ENCODE peak calls at places on chromosomes 2 and 18, in four cellular contexts. F, V, L and Y are unnamed samples.
A peak's percentile ranks its signal among the peaks of the same experiment; 100 is the strongest.

GRCh38 chr2:97348265-97348664 is 235.3 kb downstream of the ANKRD36 start:
- DNase-seq in F (no peak), V (peak; percentile 57), L (no peak), Y (no peak)

GRCh38 chr2:72623481-72623880 is 202.4 kb downstream of the EXOC6B start:
- DNase-seq in F (no peak), V (no peak), L (no peak), Y (no peak)

GRCh38 chr2:46367286-46367685 is 70.1 kb downstream of the EPAS1 start:
- DNase-seq in F (no peak), V (no peak), L (no peak), Y (no peak)

GRCh38 chr2:224668123-224668909 is 47.8 kb downstream of the CCDC195 start:
- DNase-seq in F (no peak), V (no peak), L (no peak), Y (no peak)

GRCh38 chr2:235542728-235543125 is 48.9 kb downstream of the AGAP1 start:
- DNase-seq in F (no peak), V (peak; percentile 80), L (peak; percentile 47), Y (peak; percentile 20)

GRCh38 chr2:232315049-232315922 is 63.3 kb upstream of the ALPP start:
- DNase-seq in F (no peak), V (no peak), L (no peak), Y (no peak)

GRCh38 chr2:239263937-239264837 is 136.6 kb downstream of the HDAC4 start:
- DNase-seq in F (no peak), V (no peak), L (no peak), Y (no peak)

GRCh38 chr2:181675241-181675640 is 5.1 kb downstream of the NEUROD1 start:
- DNase-seq in F (no peak), V (no peak), L (no peak), Y (no peak)

GRCh38 chr2:161077367-161078210 is 82.6 kb upstream of the TANK start:
- DNase-seq in F (no peak), V (no peak), L (no peak), Y (no peak)

GRCh38 chr18:78704960-78705600 is 274.5 kb upstream of the SALL3 start:
- DNase-seq in F (no peak), V (no peak), L (no peak), Y (no peak)

GRCh38 chr18:30457156-30457555 is 585.4 kb downstream of the DSC3 start:
- DNase-seq in F (no peak), V (no peak), L (no peak), Y (no peak)

GRCh38 chr18:56711706-56712445 is 60.7 kb downstream of the WDR7 start:
- DNase-seq in F (no peak), V (no peak), L (no peak), Y (no peak)

GRCh38 chr2:41933585-41934322 is 114.1 kb upstream of the PKDCC start:
- DNase-seq in F (no peak), V (no peak), L (no peak), Y (no peak)

DNA sequence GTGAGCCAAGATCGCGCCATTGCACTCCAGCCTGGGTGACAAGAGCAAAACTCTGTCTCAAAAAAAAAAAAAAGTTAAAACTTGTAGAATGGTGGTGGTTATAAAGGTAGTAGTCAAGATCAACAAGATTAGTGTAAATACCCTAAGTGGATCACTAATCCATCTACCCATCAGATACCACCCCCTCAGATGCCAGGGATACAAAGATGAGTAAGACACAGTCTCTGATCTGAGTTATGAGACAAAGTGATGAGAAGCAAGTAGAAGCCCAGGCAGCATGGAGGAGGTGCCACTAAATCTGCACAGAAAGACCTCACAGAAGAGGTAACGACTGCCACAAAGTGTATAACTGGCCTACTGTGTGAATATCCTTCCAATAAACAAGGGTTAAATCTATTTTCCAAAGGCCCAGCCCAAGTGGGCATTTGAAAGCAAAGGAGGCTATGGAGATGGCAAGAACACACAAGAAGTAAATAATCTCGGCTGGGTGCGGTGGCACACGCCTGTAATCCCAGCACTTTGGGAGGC is 20.2 kb downstream of the NFE2L2 start:
- DNase-seq in F (no peak), V (no peak), L (no peak), Y (no peak)
- TF ChIP-seq CTCF in F (no peak), V (no peak), L (no peak), Y (no peak)

GRCh38 chr2:3535794-3536681 is 16.7 kb upstream of the ADI1 start:
- DNase-seq in F (peak; percentile 32), V (no peak), L (no peak), Y (no peak)

GRCh38 chr2:3539836-3540235 is 18.3 kb downstream of the RNASEH1 start:
- DNase-seq in F (no peak), V (no peak), L (no peak), Y (no peak)

GRCh38 chr2:3534251-3534814 is 15.0 kb upstream of the ADI1 start:
- DNase-seq in F (no peak), V (no peak), L (no peak), Y (no peak)

GRCh38 chr2:3535467-3535793 is 16.1 kb upstream of the ADI1 start:
- DNase-seq in F (no peak), V (no peak), L (no peak), Y (no peak)

GRCh38 chr2:3536682-3537632 is 17.6 kb upstream of the ADI1 start:
- DNase-seq in F (peak; percentile 39), V (peak; percentile 77), L (no peak), Y (no peak)
- TF ChIP-seq CTCF in F (peak; percentile 41), V (peak; percentile 66), L (peak; percentile 77), Y (peak; percentile 47)

DNA sequence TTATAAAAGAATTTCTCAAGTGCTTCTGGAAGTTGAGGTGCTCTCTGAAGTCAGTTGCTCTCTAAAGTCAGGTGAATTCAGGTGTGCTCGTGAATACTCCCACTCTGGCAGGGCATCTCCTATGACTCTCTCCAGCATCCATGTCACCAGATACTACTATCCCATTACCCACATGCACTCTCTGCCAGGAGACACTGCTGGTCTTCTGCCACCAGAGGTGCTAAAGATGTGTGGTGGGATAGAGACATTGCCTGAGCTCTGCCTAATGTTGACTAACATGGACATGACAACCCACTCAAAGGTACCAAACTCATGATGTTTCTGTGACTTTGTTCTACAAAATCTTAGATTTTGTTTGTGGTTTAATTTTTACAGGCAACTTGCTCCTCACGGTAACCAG is 106.4 kb upstream of the HNRNPA3 start:
- DNase-seq in F (no peak), V (peak; percentile 41), L (no peak), Y (no peak)
- TF ChIP-seq CTCF in F (no peak), V (peak; percentile 57), L (peak; percentile 19), Y (no peak)

DNA sequence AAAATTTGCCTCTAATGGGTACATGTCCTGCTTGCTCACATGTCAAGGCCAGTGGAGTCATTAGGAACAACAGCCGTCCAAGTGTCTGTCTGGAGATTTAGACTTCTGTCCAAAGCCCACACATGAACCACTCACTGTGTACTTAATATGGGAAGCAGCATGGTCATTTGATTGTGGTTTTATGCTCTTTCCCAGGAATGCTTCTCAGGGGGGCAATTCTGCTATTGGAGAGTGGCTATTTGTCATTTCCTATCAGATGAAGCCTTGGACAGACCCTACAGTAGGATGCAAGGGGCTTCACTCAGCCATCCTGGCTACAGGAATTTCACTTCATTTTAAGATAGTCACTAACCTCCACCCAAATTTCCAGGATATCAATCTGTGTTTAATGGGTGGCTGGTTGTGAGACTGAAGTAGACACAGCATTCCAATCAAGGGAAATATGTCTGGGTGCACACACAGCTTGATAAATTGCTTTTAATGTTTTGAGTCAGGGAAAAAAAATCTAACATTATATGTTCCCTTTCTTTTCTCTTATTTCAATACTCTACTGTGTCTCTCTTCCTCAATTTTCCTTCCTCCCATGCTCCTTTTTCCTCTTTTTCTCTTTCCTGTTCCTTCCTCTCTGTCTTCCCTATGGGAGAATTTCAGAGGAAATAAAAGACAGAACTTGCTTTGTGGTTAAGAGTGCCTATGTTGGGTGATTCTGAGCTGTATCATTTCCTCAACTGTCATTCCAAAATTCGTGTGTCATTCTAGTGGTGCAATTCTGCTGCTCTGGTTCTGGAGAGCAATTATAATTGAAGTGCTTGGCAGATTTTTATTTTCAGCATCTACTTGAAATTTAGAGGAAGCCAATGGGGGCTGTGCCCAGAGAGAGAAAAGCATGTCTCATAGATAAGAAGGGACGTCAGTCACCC is 320.1 kb downstream of the OSR1 start:
- DNase-seq in F (no peak), V (no peak), L (no peak), Y (no peak)
- TF ChIP-seq CTCF in F (no peak), V (no peak), L (no peak), Y (no peak)

DNA sequence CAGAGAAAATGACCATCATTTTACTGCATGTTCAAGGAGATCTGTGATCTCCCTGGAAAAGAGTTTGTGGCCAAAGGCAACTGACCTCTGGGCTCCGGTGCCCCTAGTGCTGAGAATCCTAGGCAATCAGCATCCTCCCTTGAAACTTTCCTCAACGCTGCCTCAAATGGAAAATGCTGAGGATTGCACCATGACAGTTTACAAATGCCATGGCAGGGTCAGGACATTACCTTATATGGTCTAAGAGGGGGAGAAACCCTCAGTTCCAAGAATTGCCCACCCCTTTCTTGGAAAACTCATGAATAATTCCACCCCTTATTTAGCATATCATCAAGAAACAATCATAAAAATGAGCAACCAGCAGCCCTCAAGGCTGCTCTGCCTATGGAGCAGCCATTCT is 48.3 kb downstream of the ALPK2 start:
- DNase-seq in F (no peak), V (peak; percentile 55), L (no peak), Y (no peak)
- TF ChIP-seq CTCF in F (no peak), V (peak; percentile 49), L (peak; percentile 10), Y (no peak)